ENCODE peak calls at places on chromosomes 16 and 17, in six cellular contexts. One of them, this sample, is unnamed.

GRCh38 chr16:88624977-88625576 is 13.3 kb upstream of the IL17C start:
- DNase-seq in A549: no peak
- DNase-seq in NCI-H1436: no peak
- DNase-seq in GM12865: no peak
- DNase-seq in NCI-H1930: no peak
- DNase-seq in T-helper 17 cell: no peak
- DNase-seq in this sample: no peak

GRCh38 chr16:86625821-86626220 is 47.5 kb downstream of the FOXL1 start:
- DNase-seq in NCI-H1436: no peak
- DNase-seq in A549: no peak
- DNase-seq in GM12865: no peak
- DNase-seq in T-helper 17 cell: no peak
- DNase-seq in NCI-H1930: no peak
- DNase-seq in this sample: no peak

GRCh38 chr16:53040788-53041187 is 11.9 kb downstream of the CHD9NB start:
- DNase-seq in A549: no peak
- DNase-seq in T-helper 17 cell: no peak
- DNase-seq in NCI-H1436: no peak
- DNase-seq in NCI-H1930: no peak
- DNase-seq in GM12865: no peak
- DNase-seq in this sample: no peak

GRCh38 chr17:59311051-59311468 is 20.4 kb upstream of the YPEL2 start:
- DNase-seq in GM12865: peak; percentile 74
- DNase-seq in T-helper 17 cell: no peak
- DNase-seq in NCI-H1930: peak; percentile 45
- DNase-seq in NCI-H1436: peak; percentile 81
- DNase-seq in A549: peak; percentile 63
- DNase-seq in this sample: peak; percentile 10

GRCh38 chr16:84919267-84919666 is 92.1 kb downstream of the ZDHHC7 start:
- DNase-seq in NCI-H1436: no peak
- DNase-seq in NCI-H1930: no peak
- DNase-seq in GM12865: no peak
- DNase-seq in T-helper 17 cell: no peak
- DNase-seq in A549: no peak
- DNase-seq in this sample: no peak

GRCh38 chr17:35017021-35017420 is 36.7 kb downstream of the LIG3 start:
- DNase-seq in GM12865: no peak
- DNase-seq in NCI-H1930: no peak
- DNase-seq in T-helper 17 cell: no peak
- DNase-seq in NCI-H1436: no peak
- DNase-seq in A549: no peak
- DNase-seq in this sample: no peak

GRCh38 chr17:77231076-77231871 is 90.5 kb downstream of the SEC14L1 start:
- DNase-seq in NCI-H1930: no peak
- DNase-seq in GM12865: no peak
- DNase-seq in NCI-H1436: no peak
- DNase-seq in T-helper 17 cell: no peak
- DNase-seq in A549: no peak
- DNase-seq in this sample: no peak

GRCh38 chr16:4380131-4381063 is 8.7 kb downstream of the VASN start:
- DNase-seq in T-helper 17 cell: no peak
- DNase-seq in NCI-H1930: no peak
- DNase-seq in NCI-H1436: no peak
- DNase-seq in A549: no peak
- DNase-seq in GM12865: no peak
- DNase-seq in this sample: no peak

GRCh38 chr17:79890706-79891105 is 51.5 kb upstream of the CBX4 start:
- DNase-seq in NCI-H1930: no peak
- DNase-seq in GM12865: no peak
- DNase-seq in T-helper 17 cell: no peak
- DNase-seq in NCI-H1436: no peak
- DNase-seq in A549: no peak
- DNase-seq in this sample: no peak

GRCh38 chr17:61579961-61580360 is 11.1 kb downstream of the NACA2 start:
- DNase-seq in GM12865: no peak
- DNase-seq in NCI-H1436: no peak
- DNase-seq in A549: no peak
- DNase-seq in T-helper 17 cell: no peak
- DNase-seq in NCI-H1930: no peak
- DNase-seq in this sample: no peak

GRCh38 chr16:49468611-49469322 is 95.2 kb downstream of the C16orf78 start:
- DNase-seq in GM12865: no peak
- DNase-seq in NCI-H1930: no peak
- DNase-seq in T-helper 17 cell: no peak
- DNase-seq in A549: no peak
- DNase-seq in NCI-H1436: no peak
- DNase-seq in this sample: no peak

GRCh38 chr16:88770459-88771293 is 14.3 kb downstream of the PIEZO1 start:
- DNase-seq in NCI-H1930: no peak
- DNase-seq in A549: no peak
- DNase-seq in GM12865: no peak
- DNase-seq in T-helper 17 cell: no peak
- DNase-seq in NCI-H1436: no peak
- DNase-seq in this sample: peak; percentile 14

GRCh38 chr16:83742076-83742475 is 65.7 kb upstream of the HSBP1 start:
- DNase-seq in A549: no peak
- DNase-seq in NCI-H1930: no peak
- DNase-seq in T-helper 17 cell: no peak
- DNase-seq in NCI-H1436: no peak
- DNase-seq in GM12865: no peak
- DNase-seq in this sample: no peak

GRCh38 chr17:68624381-68624780 is 23.2 kb upstream of the FAM20A start:
- DNase-seq in NCI-H1930: no peak
- DNase-seq in A549: no peak
- DNase-seq in GM12865: no peak
- DNase-seq in NCI-H1436: no peak
- DNase-seq in T-helper 17 cell: no peak
- DNase-seq in this sample: no peak

GRCh38 chr16:88070989-88071625 is 119.9 kb downstream of the BANP start:
- DNase-seq in GM12865: no peak
- DNase-seq in NCI-H1930: no peak
- DNase-seq in T-helper 17 cell: no peak
- DNase-seq in A549: no peak
- DNase-seq in NCI-H1436: no peak
- DNase-seq in this sample: no peak

This sample was measured in effector CD8-positive, alpha-beta T cell.